ENCODE peak calls at places on chromosome 3, in five cellular contexts. V is neuronal stem cell, W is trophoblast cell, E is H1, Z is mesenchymal stem cell. A is an unnamed sample.

GRCh38 chr3:59368887-59369286 is 319.1 kb upstream of the CFAP20DC start:
- DNase-seq in E (no peak), W (no peak), V (no peak), Z (no peak), A (no peak)

GRCh38 chr3:129182390-129183180 is 1.1 kb downstream of the CNBP start:
- DNase-seq in W (peak; percentile 19), Z (peak; percentile 52), E (no peak), V (no peak), A (no peak)

GRCh38 chr3:188090626-188091309 is 63.2 kb upstream of the LPP start:
- DNase-seq in E (no peak), W (peak; percentile 37), V (no peak), Z (no peak), A (no peak)

GRCh38 chr3:176159796-176160195 is 1037.5 kb downstream of the TBL1XR1 start:
- DNase-seq in Z (peak; percentile 6), E (no peak), W (peak; percentile 37), V (no peak), A (no peak)

GRCh38 chr3:31196881-31197364 is 302.5 kb upstream of the GADL1 start:
- DNase-seq in V (no peak), E (no peak), W (peak; percentile 36), Z (peak; percentile 30), A (peak; percentile 27)

GRCh38 chr3:55558316-55558715 is 71.2 kb upstream of the WNT5A start:
- DNase-seq in W (no peak), Z (no peak), E (no peak), V (no peak), A (no peak)

GRCh38 chr3:135314227-135314626 is 519.2 kb downstream of the EPHB1 start:
- DNase-seq in W (no peak), V (no peak), Z (no peak), E (no peak), A (no peak)

GRCh38 chr3:131694351-131694750 is 191.6 kb upstream of the MRPL3 start:
- DNase-seq in V (no peak), Z (no peak), E (no peak), W (no peak), A (no peak)

GRCh38 chr3:50714953-50715352 is 40.2 kb downstream of the DOCK3 start:
- DNase-seq in V (no peak), E (no peak), W (no peak), Z (no peak), A (no peak)

GRCh38 chr3:185362850-185363661 is at the start of gene MAP3K13:
- DNase-seq in V (peak; percentile 90), Z (peak; percentile 97), W (peak; percentile 87), E (peak; percentile 60), A (peak; percentile 88)

GRCh38 chr3:12986986-12987385 is 86.2 kb downstream of the IQSEC1 start:
- DNase-seq in W (peak; percentile 94), V (no peak), E (no peak), Z (no peak), A (no peak)

GRCh38 chr3:187947927-187948682 is 202.8 kb upstream of the BCL6 start:
- DNase-seq in E (no peak), W (no peak), Z (no peak), V (no peak), A (no peak)

GRCh38 chr3:46378426-46378942 is 7.7 kb downstream of the CCR5 start:
- DNase-seq in V (peak; percentile 39), W (peak; percentile 90), Z (peak; percentile 61), E (peak; percentile 83), A (peak; percentile 73)

GRCh38 chr3:112327371-112327951 is 5.5 kb upstream of the CD200 start:
- DNase-seq in Z (peak; percentile 63), E (no peak), V (no peak), W (peak; percentile 85), A (no peak)

GRCh38 chr3:33250712-33251111 is 26.5 kb upstream of the FBXL2 start:
- DNase-seq in E (no peak), V (no peak), Z (peak; percentile 6), W (no peak), A (no peak)

GRCh38 chr3:14791343-14791945 is 27.3 kb upstream of the FGD5 start:
- DNase-seq in W (peak; percentile 70), Z (peak; percentile 18), V (peak; percentile 58), E (peak; percentile 89), A (peak; percentile 87)

GRCh38 chr3:159486580-159486979 is 502.1 kb upstream of the IL12A start:
- DNase-seq in E (peak; percentile 52), W (no peak), Z (no peak), V (no peak), A (peak; percentile 64)

GRCh38 chr3:78878011-78878410 is 889.8 kb downstream of the ROBO1 start:
- DNase-seq in V (no peak), E (no peak), Z (no peak), W (peak; percentile 13), A (no peak)

GRCh38 chr3:58260261-58260731 is 22.7 kb downstream of the ABHD6 start:
- DNase-seq in Z (peak; percentile 85), E (no peak), W (peak; percentile 6), V (no peak), A (no peak)

GRCh38 chr3:130854208-130854864 is 39.5 kb upstream of the ATP2C1 start:
- DNase-seq in Z (no peak), E (no peak), V (no peak), W (no peak), A (no peak)

GRCh38 chr3:134666466-134666865 is 15.6 kb upstream of the KY start:
- DNase-seq in V (no peak), Z (no peak), W (peak; percentile 36), E (no peak), A (no peak)

GRCh38 chr3:10023587-10024310 is 2.5 kb upstream of the FANCD2 start:
- DNase-seq in E (no peak), W (peak; percentile 75), V (no peak), Z (peak; percentile 93), A (no peak)

GRCh38 chr3:142239421-142239820 is 14.0 kb upstream of the GK5 start:
- DNase-seq in Z (no peak), V (no peak), E (no peak), W (no peak), A (no peak)

GRCh38 chr3:52844290-52844985 is 9.6 kb upstream of the MUSTN1 start:
- DNase-seq in E (no peak), W (no peak), V (no peak), Z (no peak), A (no peak)

GRCh38 chr3:94176886-94177285 is 114.0 kb downstream of the NSUN3 start:
- DNase-seq in E (no peak), W (peak; percentile 33), V (no peak), Z (no peak), A (no peak)

GRCh38 chr3:187624588-187624987 is 45.6 kb downstream of the SST start:
- DNase-seq in W (peak; percentile 59), E (no peak), V (no peak), Z (no peak), A (no peak)

GRCh38 chr3:133568294-133569014 is 5.0 kb upstream of the CDV3 start:
- DNase-seq in V (no peak), W (peak; percentile 92), E (no peak), Z (peak; percentile 90), A (no peak)

GRCh38 chr3:184785856-184786255 is 26.1 kb upstream of the VPS8 start:
- DNase-seq in Z (no peak), W (no peak), V (no peak), E (no peak), A (no peak)

GRCh38 chr3:115325539-115325938 is 178.5 kb upstream of the ZBTB20 start:
- DNase-seq in W (peak; percentile 36), V (peak; percentile 62), Z (peak; percentile 43), E (peak; percentile 66), A (peak; percentile 68)

GRCh38 chr3:10561942-10562565 is 56.7 kb upstream of the ATP2B2 start:
- DNase-seq in W (no peak), Z (no peak), V (no peak), E (peak; percentile 6), A (no peak)

GRCh38 chr3:157530637-157531300 is 27.6 kb upstream of the VEPH1 start:
- DNase-seq in W (no peak), E (no peak), Z (no peak), V (no peak), A (no peak)

GRCh38 chr3:157531301-157531660 is 28.1 kb upstream of the VEPH1 start:
- DNase-seq in Z (no peak), V (no peak), W (no peak), E (no peak), A (no peak)

GRCh38 chr3:157531771-157532170 is 28.6 kb upstream of the VEPH1 start:
- DNase-seq in V (no peak), W (no peak), E (no peak), Z (no peak), A (no peak)

GRCh38 chr3:157529085-157529484 is 25.9 kb upstream of the VEPH1 start:
- DNase-seq in W (no peak), E (no peak), V (no peak), Z (no peak), A (no peak)

DNA sequence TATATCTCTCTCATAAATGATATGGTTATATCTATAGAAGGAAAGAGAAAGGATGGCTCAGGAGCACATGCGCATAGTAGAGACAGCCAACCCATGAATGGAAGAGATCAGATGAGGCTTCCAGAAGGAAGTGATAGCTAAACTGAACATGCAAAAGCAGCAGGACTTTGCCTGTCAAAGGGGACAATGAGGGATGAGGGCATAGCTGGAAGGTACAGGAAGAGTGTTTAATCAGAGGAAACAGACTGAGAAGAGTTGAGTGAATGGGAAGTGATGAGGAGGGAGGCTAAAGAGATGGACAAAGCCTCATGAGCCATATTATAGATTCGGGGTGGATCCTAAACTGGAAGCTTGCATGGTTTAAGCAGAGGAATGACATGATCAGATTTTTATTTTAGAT is 26.5 kb upstream of the VEPH1 start:
- DNase-seq in E (no peak), V (no peak), Z (no peak), W (no peak), A (no peak)
- H2BK12ac ChIP-seq in E (no peak overlapping the region), V (no peak overlapping the region), Z (no peak overlapping the region), W (no peak overlapping the region), A (no peak overlapping the region)

GRCh38 chr3:126858887-126859286 is 124.0 kb upstream of the PLXNA1 start:
- DNase-seq in Z (peak; percentile 90), V (no peak), E (no peak), W (peak; percentile 59), A (no peak)
- H3K23ac ChIP-seq in Z (no peak overlapping the region), V (no peak overlapping the region), E (no peak overlapping the region), W (no peak overlapping the region), A (no peak overlapping the region)

DNA sequence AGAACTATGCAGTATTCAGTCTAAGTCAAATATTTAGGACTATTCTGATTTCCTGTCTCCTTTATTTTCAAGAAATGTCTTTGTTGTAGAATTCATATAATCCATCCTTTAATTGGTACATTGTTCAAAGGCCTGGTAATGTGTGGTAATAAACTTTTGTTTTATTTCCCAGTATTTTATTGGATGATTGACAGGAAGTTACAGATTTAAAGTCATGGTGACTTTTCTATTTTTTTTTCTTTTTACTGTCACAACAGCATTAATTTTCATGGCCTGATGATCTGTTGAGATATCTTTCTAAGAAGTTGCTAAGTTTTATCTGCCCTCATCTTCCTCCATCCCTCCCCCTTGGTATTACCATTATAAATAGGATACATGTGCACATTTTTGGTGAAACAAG is 161.7 kb downstream of the PTPRG start:
- DNase-seq in Z (no peak), W (no peak), E (no peak), V (no peak), A (no peak)
- H2BK12ac ChIP-seq in Z (no peak overlapping the region), W (no peak overlapping the region), E (no peak overlapping the region), V (no peak overlapping the region), A (no peak overlapping the region)

DNA sequence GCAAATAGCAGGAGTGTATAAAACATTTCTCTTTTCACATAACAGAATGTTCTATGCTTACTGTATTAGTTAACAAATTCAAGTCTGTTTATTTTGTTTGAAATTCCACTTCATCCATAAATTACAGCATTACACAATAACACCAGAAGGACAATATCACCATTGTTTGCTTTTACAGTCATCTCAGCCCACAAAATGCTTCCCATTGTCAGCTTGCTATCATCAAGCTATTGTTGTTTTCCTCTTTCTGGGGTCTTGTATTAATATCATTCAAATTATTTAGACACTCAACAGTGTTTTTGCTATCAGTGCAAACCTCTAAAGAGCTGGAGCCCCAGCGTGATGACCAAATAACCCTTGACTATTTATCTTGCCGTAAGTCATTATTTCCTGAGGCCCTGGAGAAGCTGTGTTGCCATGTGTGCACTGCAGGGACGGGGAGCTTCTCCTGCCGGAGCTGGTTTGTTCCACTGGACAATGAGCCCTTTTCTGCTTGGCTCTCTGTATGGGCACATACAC is 1.1 kb downstream of the SAMMSON start:
- DNase-seq in V (peak; percentile 11), E (no peak), W (no peak), Z (peak; percentile 53), A (no peak)
- H3K23ac ChIP-seq in V (no peak overlapping the region), E (no peak overlapping the region), W (no peak overlapping the region), Z (no peak overlapping the region), A (no peak overlapping the region)